ENCODE peak calls at places on chromosomes 12 and 14, in seven cellular contexts. N, A, M, I, Q, O and R are unnamed samples.

GRCh38 chr12:27095346-27095745 is 13.0 kb upstream of the C12orf71 start:
- DNase-seq in M (no peak), N (no peak), A (no peak), I (no peak), O (no peak), Q (no peak), R (no peak)

GRCh38 chr14:50311337-50311973 is 574 bp downstream of the L2HGDH start:
- DNase-seq in N (no peak), O (no peak), M (no peak), Q (no peak), A (no peak), I (no peak), R (no peak)

GRCh38 chr14:49766839-49767238 is 1.1 kb upstream of the KLHDC2 start:
- DNase-seq in Q (no peak), I (no peak), A (no peak), N (no peak), O (peak; percentile 3), M (no peak), R (no peak)

GRCh38 chr14:79809849-79810612 is 401.3 kb downstream of the DIO2 start:
- DNase-seq in N (no peak), M (no peak), Q (no peak), O (no peak), I (no peak), A (no peak), R (no peak)

GRCh38 chr14:45177081-45177480 is 41.4 kb downstream of the FANCM start:
- DNase-seq in M (no peak), Q (no peak), I (no peak), O (no peak), A (no peak), N (no peak), R (no peak)

GRCh38 chr12:84117190-84117589 is 795.4 kb downstream of the SLC6A15 start:
- DNase-seq in A (no peak), M (no peak), Q (no peak), I (no peak), N (no peak), O (no peak), R (no peak)

GRCh38 chr12:57896139-57896436 is 45.3 kb upstream of the ATP23 start:
- DNase-seq in O (no peak), M (no peak), Q (no peak), N (no peak), A (no peak), I (no peak), R (no peak)

GRCh38 chr12:93776581-93777018 is 99.4 kb downstream of the CRADD start:
- DNase-seq in A (no peak), I (no peak), O (no peak), M (no peak), Q (no peak), N (no peak), R (no peak)

GRCh38 chr14:24013654-24014514 is 25.2 kb downstream of the DHRS4L2 start:
- DNase-seq in A (no peak), N (peak; percentile 56), M (peak; percentile 50), O (peak; percentile 50), Q (peak; percentile 27), I (no peak), R (no peak)

GRCh38 chr12:52515927-52516831 is 4.0 kb downstream of the KRT5 start:
- DNase-seq in A (no peak), Q (no peak), N (peak; percentile 46), O (no peak), I (no peak), M (no peak), R (no peak)

GRCh38 chr12:21073822-21074460 is 57.1 kb upstream of the SLCO1B1 start:
- DNase-seq in N (no peak), O (no peak), I (no peak), A (no peak), Q (no peak), M (no peak), R (no peak)

GRCh38 chr12:56087220-56087619 is 7.3 kb downstream of the ERBB3 start:
- DNase-seq in M (no peak), O (no peak), Q (no peak), A (no peak), N (no peak), I (peak; percentile 47), R (no peak)

GRCh38 chr12:49883065-49883464 is 20.6 kb downstream of the FAIM2 start:
- DNase-seq in A (no peak), I (no peak), Q (no peak), O (no peak), M (no peak), N (peak; percentile 77), R (peak; percentile 52)

GRCh38 chr12:104720346-104721064 is 237.6 kb downstream of the SLC41A2 start:
- DNase-seq in N (no peak), A (no peak), I (no peak), M (peak; percentile 30), O (peak; percentile 91), Q (no peak), R (no peak)

GRCh38 chr12:102685841-102686240 is 205.5 kb upstream of the IGF1 start:
- DNase-seq in O (no peak), I (no peak), A (no peak), M (no peak), Q (no peak), N (no peak), R (no peak)

GRCh38 chr12:69324797-69325466 is 23.2 kb upstream of the LYZ start:
- DNase-seq in Q (no peak), O (no peak), A (no peak), N (no peak), I (no peak), M (no peak), R (no peak)

GRCh38 chr12:116529048-116529447 is 30.1 kb upstream of the MAP1LC3B2 start:
- DNase-seq in A (no peak), N (no peak), M (no peak), I (no peak), Q (no peak), O (no peak), R (no peak)

GRCh38 chr14:22070119-22070982 is 396.7 kb upstream of the OR4E1 start:
- DNase-seq in I (no peak), Q (no peak), A (no peak), N (peak; percentile 58), O (peak; percentile 51), M (no peak), R (peak; percentile 19)

GRCh38 chr12:2834581-2835491 is at the start of gene NRIP2:
- DNase-seq in M (no peak), N (no peak), Q (no peak), O (no peak), I (peak; percentile 80), A (peak; percentile 45), R (peak; percentile 35)

GRCh38 chr12:15629108-15629507 is 160.1 kb downstream of the EPS8 start:
- DNase-seq in A (no peak), I (no peak), M (no peak), N (peak; percentile 67), O (no peak), Q (no peak), R (no peak)

GRCh38 chr12:128820723-128821432 is 2.9 kb downstream of the SLC15A4 start:
- DNase-seq in M (no peak), I (peak; percentile 29), N (no peak), O (no peak), Q (no peak), A (peak; percentile 38), R (no peak)

GRCh38 chr12:73159952-73160351 is 887.8 kb downstream of the TRHDE start:
- DNase-seq in I (no peak), N (no peak), O (no peak), A (no peak), Q (no peak), M (no peak), R (no peak)

GRCh38 chr12:16509411-16509810 is 96.6 kb downstream of the LMO3 start:
- DNase-seq in A (no peak), N (no peak), O (no peak), M (no peak), I (no peak), Q (no peak), R (no peak)

GRCh38 chr12:96814200-96814599 is 92.9 kb upstream of the NEDD1 start:
- DNase-seq in A (no peak), I (no peak), Q (no peak), M (no peak), O (no peak), N (no peak), R (no peak)

GRCh38 chr14:55707365-55707804 is 127.4 kb downstream of the KTN1 start:
- DNase-seq in N (no peak), O (no peak), A (no peak), Q (peak; percentile 35), I (no peak), M (no peak), R (no peak)

GRCh38 chr12:46523863-46524770 is 151.5 kb upstream of the SLC38A2 start:
- DNase-seq in Q (no peak), I (no peak), O (peak; percentile 57), A (no peak), N (no peak), M (peak; percentile 28), R (no peak)

GRCh38 chr14:54637270-54637669 is 70.3 kb downstream of the SAMD4A start:
- DNase-seq in O (no peak), Q (no peak), A (no peak), M (no peak), N (no peak), I (no peak), R (no peak)